ENCODE peak calls at places on chromosomes 7 and 10, in six cellular contexts. Q, C, S, K, O and X are unnamed samples.

GRCh38 chr10:97598407-97599271 is 9.1 kb downstream of the C10orf62 start:
- DNase-seq in Q (no peak), C (no peak), S (no peak), K (no peak), O (no peak), X (no peak)

GRCh38 chr7:106289848-106290247 is 5.1 kb upstream of the NAMPT start:
- DNase-seq in Q (no peak), C (no peak), S (peak), K (no peak), O (no peak), X (no peak)

GRCh38 chr7:64990216-64990615 is 620 bp downstream of the ZNF117 start:
- DNase-seq in Q (no peak), C (no peak), S (no peak), K (no peak), O (no peak), X (no peak)

GRCh38 chr7:37162106-37162505 is 286.6 kb downstream of the ELMO1 start:
- DNase-seq in Q (no peak), C (no peak), S (no peak), K (no peak), O (no peak), X (no peak)

GRCh38 chr10:67790534-67791408 is 47.2 kb downstream of the DNAJC12 start:
- DNase-seq in Q (no peak), C (peak), S (peak), K (peak), O (peak), X (peak)

GRCh38 chr7:2321020-2321419 is 6.8 kb upstream of the SNX8 start:
- DNase-seq in Q (no peak), C (no peak), S (no peak), K (no peak), O (no peak), X (no peak)

GRCh38 chr10:124560377-124560776 is 98.8 kb downstream of the LHPP start:
- DNase-seq in Q (peak), C (peak), S (peak), K (no peak), O (no peak), X (no peak)

GRCh38 chr7:128738570-128739047 is 550 bp upstream of the CALU start:
- DNase-seq in Q (peak), C (no peak), S (no peak), K (peak), O (no peak), X (no peak)